ENCODE peak calls at places on chromosomes 2 and 18, in four cellular contexts. H, F, O and U are unnamed samples.

GRCh38 chr2:6972067-6972710 is 55.0 kb downstream of the RNF144A start:
- DNase-seq in H (no peak), F (no peak), O (no peak), U (no peak)

GRCh38 chr2:40384714-40385113 is 67.2 kb downstream of the SLC8A1 start:
- DNase-seq in H (no peak), F (peak; percentile 87), O (no peak), U (no peak)

GRCh38 chr2:241519669-241520068 is 11.3 kb upstream of the STK25 start:
- DNase-seq in H (no peak), F (no peak), O (no peak), U (no peak)

GRCh38 chr2:234712421-234712935 is 215.6 kb upstream of the ARL4C start:
- DNase-seq in H (no peak), F (no peak), O (no peak), U (no peak)

GRCh38 chr2:113077921-113078320 is 10.2 kb downstream of the IL1F10 start:
- DNase-seq in H (no peak), F (no peak), O (no peak), U (no peak)

GRCh38 chr2:128791120-128791982 is 472.7 kb upstream of the HS6ST1 start:
- DNase-seq in H (no peak), F (no peak), O (no peak), U (no peak)

GRCh38 chr2:11578081-11578948 is 44.5 kb downstream of the GREB1 start:
- DNase-seq in H (no peak), F (no peak), O (no peak), U (no peak)

GRCh38 chr2:48569433-48569832 is 39.5 kb downstream of the STON1 start:
- DNase-seq in H (no peak), F (peak; percentile 64), O (no peak), U (no peak)

GRCh38 chr2:15259356-15259756 is 301.8 kb downstream of the NBAS start:
- DNase-seq in H (no peak), F (no peak), O (no peak), U (no peak)

GRCh38 chr2:84958135-84959044 is 12.6 kb upstream of the KCMF1 start:
- DNase-seq in H (no peak), F (peak; percentile 71), O (no peak), U (no peak)

GRCh38 chr2:71675296-71675695 is 221.9 kb downstream of the DYSF start:
- DNase-seq in H (no peak), F (no peak), O (no peak), U (no peak)

GRCh38 chr18:39960545-39960944 is 1994.5 kb upstream of the PIK3C3 start:
- DNase-seq in H (no peak), F (no peak), O (no peak), U (no peak)

GRCh38 chr18:48832961-48833700 is 117.6 kb downstream of the SMAD7 start:
- DNase-seq in H (no peak), F (peak; percentile 65), O (no peak), U (no peak)

GRCh38 chr2:37454851-37455762 is 110.7 kb downstream of the QPCT start:
- DNase-seq in H (no peak), F (no peak), O (no peak), U (no peak)

GRCh38 chr2:201839727-201840126 is 33.4 kb downstream of the CDK15 start:
- DNase-seq in H (no peak), F (peak; percentile 64), O (no peak), U (no peak)

GRCh38 chr2:234083572-234084348 is 33.3 kb downstream of the SPP2 start:
- DNase-seq in H (no peak), F (no peak), O (no peak), U (no peak)

GRCh38 chr2:141055526-141055925 is 1075.3 kb downstream of the LRP1B start:
- DNase-seq in H (no peak), F (peak; percentile 38), O (no peak), U (no peak)